ENCODE peak calls at places on chromosomes 13 and 19, in four cellular contexts. One of them, this sample, is unnamed. For H3K4me1, the result is how much of the 10 kb centered on the place peaks cover.

GRCh38 chr13:41978007-41978406 is 17.1 kb upstream of the VWA8 start:
- DNase-seq in naive thymus-derived CD4-positive, alpha-beta T cell: no peak
- DNase-seq in thyroid gland: no peak
- DNase-seq in Karpas-422: no peak
- DNase-seq in this sample: no peak

GRCh38 chr19:16034180-16034579 is 42.1 kb upstream of the TPM4 start:
- DNase-seq in Karpas-422: no peak
- DNase-seq in thyroid gland: no peak
- DNase-seq in naive thymus-derived CD4-positive, alpha-beta T cell: no peak
- DNase-seq in this sample: no peak

GRCh38 chr13:89520468-89520867 is 1827.0 kb upstream of the MIR17HG start:
- DNase-seq in Karpas-422: no peak
- DNase-seq in naive thymus-derived CD4-positive, alpha-beta T cell: no peak
- DNase-seq in thyroid gland: no peak
- DNase-seq in this sample: no peak

GRCh38 chr19:48735031-48735615 is 5.3 kb downstream of the RASIP1 start:
- DNase-seq in thyroid gland: peak
- DNase-seq in Karpas-422: no peak
- DNase-seq in naive thymus-derived CD4-positive, alpha-beta T cell: no peak
- DNase-seq in this sample: no peak

GRCh38 chr13:106344318-106344717 is 191.1 kb downstream of the EFNB2 start:
- DNase-seq in Karpas-422: no peak
- DNase-seq in thyroid gland: no peak
- DNase-seq in naive thymus-derived CD4-positive, alpha-beta T cell: no peak
- DNase-seq in this sample: no peak

GRCh38 chr13:97849305-97849704 is 104.2 kb upstream of the IPO5 start:
- DNase-seq in thyroid gland: no peak
- DNase-seq in Karpas-422: peak
- DNase-seq in naive thymus-derived CD4-positive, alpha-beta T cell: no peak
- DNase-seq in this sample: peak

GRCh38 chr19:30212574-30212973 is 159.6 kb upstream of the ZNF536 start:
- DNase-seq in Karpas-422: no peak
- DNase-seq in thyroid gland: no peak
- DNase-seq in naive thymus-derived CD4-positive, alpha-beta T cell: no peak
- DNase-seq in this sample: no peak

GRCh38 chr13:44304433-44304725 is 69.2 kb upstream of the SERP2 start:
- DNase-seq in thyroid gland: no peak
- DNase-seq in Karpas-422: no peak
- DNase-seq in naive thymus-derived CD4-positive, alpha-beta T cell: no peak
- DNase-seq in this sample: no peak

GRCh38 chr13:48576448-48576993 is 43.6 kb upstream of the RCBTB2 start:
- DNase-seq in naive thymus-derived CD4-positive, alpha-beta T cell: no peak
- DNase-seq in thyroid gland: no peak
- DNase-seq in Karpas-422: no peak
- DNase-seq in this sample: no peak

GRCh38 chr19:15154002-15154612 is 46.7 kb downstream of the NOTCH3 start:
- DNase-seq in thyroid gland: no peak
- DNase-seq in Karpas-422: peak
- DNase-seq in naive thymus-derived CD4-positive, alpha-beta T cell: no peak
- DNase-seq in this sample: peak

GRCh38 chr19:50008532-50008931 is 16.6 kb downstream of the VRK3 start:
- DNase-seq in thyroid gland: no peak
- DNase-seq in Karpas-422: peak
- DNase-seq in naive thymus-derived CD4-positive, alpha-beta T cell: no peak
- DNase-seq in this sample: no peak

GRCh38 chr19:33055718-33056117 is 9.0 kb downstream of the RHPN2 start:
- DNase-seq in Karpas-422: no peak
- DNase-seq in naive thymus-derived CD4-positive, alpha-beta T cell: no peak
- DNase-seq in thyroid gland: no peak
- DNase-seq in this sample: no peak

GRCh38 chr13:105979586-105979985 is 555.9 kb downstream of the EFNB2 start:
- DNase-seq in Karpas-422: no peak
- DNase-seq in naive thymus-derived CD4-positive, alpha-beta T cell: no peak
- DNase-seq in thyroid gland: peak
- DNase-seq in this sample: no peak

GRCh38 chr19:45021971-45022370 is 16.9 kb upstream of the CLASRP start:
- DNase-seq in naive thymus-derived CD4-positive, alpha-beta T cell: no peak
- DNase-seq in thyroid gland: no peak
- DNase-seq in Karpas-422: no peak
- DNase-seq in this sample: no peak

GRCh38 chr19:50835103-50835784 is 1.9 kb upstream of the KLK15 start:
- DNase-seq in Karpas-422: no peak
- DNase-seq in naive thymus-derived CD4-positive, alpha-beta T cell: no peak
- DNase-seq in thyroid gland: peak
- DNase-seq in this sample: no peak

GRCh38 chr13:54676526-54677113 is 1648.0 kb downstream of the OLFM4 start:
- DNase-seq in Karpas-422: no peak
- DNase-seq in thyroid gland: no peak
- DNase-seq in naive thymus-derived CD4-positive, alpha-beta T cell: no peak
- DNase-seq in this sample: no peak

GRCh38 chr19:45791744-45792481 is 732 bp downstream of the DMWD start:
- DNase-seq in thyroid gland: no peak
- DNase-seq in naive thymus-derived CD4-positive, alpha-beta T cell: no peak
- DNase-seq in Karpas-422: peak
- DNase-seq in this sample: no peak

GRCh38 chr19:7506385-7507328 is 9.2 kb upstream of the ZNF358 start:
- DNase-seq in thyroid gland: peak
- DNase-seq in naive thymus-derived CD4-positive, alpha-beta T cell: no peak
- DNase-seq in Karpas-422: peak
- DNase-seq in this sample: no peak

GRCh38 chr19:48487944-48488343 is 18.8 kb downstream of the CYTH2 start:
- DNase-seq in thyroid gland: peak
- DNase-seq in Karpas-422: no peak
- DNase-seq in naive thymus-derived CD4-positive, alpha-beta T cell: no peak
- DNase-seq in this sample: no peak

GRCh38 chr13:25167349-25167748 is 4.7 kb downstream of the AMER2 start:
- DNase-seq in thyroid gland: no peak
- DNase-seq in naive thymus-derived CD4-positive, alpha-beta T cell: no peak
- DNase-seq in Karpas-422: no peak
- DNase-seq in this sample: no peak

GRCh38 chr19:55165952-55166529 is 372 bp downstream of the DNAAF3 start:
- DNase-seq in thyroid gland: peak
- DNase-seq in Karpas-422: peak
- DNase-seq in naive thymus-derived CD4-positive, alpha-beta T cell: peak
- DNase-seq in this sample: peak

GRCh38 chr13:44904982-44905381 is 84.3 kb downstream of the NUFIP1 start:
- DNase-seq in Karpas-422: no peak
- DNase-seq in naive thymus-derived CD4-positive, alpha-beta T cell: no peak
- DNase-seq in thyroid gland: no peak
- DNase-seq in this sample: no peak

GRCh38 chr19:51919606-51920005 is 7.7 kb upstream of the ZNF613 start:
- DNase-seq in Karpas-422: no peak
- DNase-seq in thyroid gland: no peak
- DNase-seq in naive thymus-derived CD4-positive, alpha-beta T cell: no peak
- DNase-seq in this sample: no peak

GRCh38 chr13:33150146-33150545 is 133.9 kb downstream of the KL start:
- DNase-seq in thyroid gland: no peak
- DNase-seq in naive thymus-derived CD4-positive, alpha-beta T cell: no peak
- DNase-seq in Karpas-422: no peak
- DNase-seq in this sample: no peak

GRCh38 chr13:104105418-104106355 is 1039.5 kb upstream of the SLC10A2 start:
- DNase-seq in Karpas-422: no peak
- DNase-seq in thyroid gland: no peak
- DNase-seq in naive thymus-derived CD4-positive, alpha-beta T cell: no peak
- DNase-seq in this sample: no peak

GRCh38 chr13:31545616-31546015 is 193.7 kb upstream of the RXFP2 start:
- DNase-seq in Karpas-422: no peak
- DNase-seq in thyroid gland: no peak
- DNase-seq in naive thymus-derived CD4-positive, alpha-beta T cell: no peak
- DNase-seq in this sample: no peak

GRCh38 chr13:39783051-39783450 is 127.6 kb downstream of the COG6 start:
- DNase-seq in thyroid gland: no peak
- DNase-seq in naive thymus-derived CD4-positive, alpha-beta T cell: no peak
- DNase-seq in Karpas-422: no peak
- DNase-seq in this sample: no peak

GRCh38 chr13:69556540-69557196 is 551.0 kb upstream of the ATXN8OS start:
- DNase-seq in Karpas-422: no peak
- DNase-seq in naive thymus-derived CD4-positive, alpha-beta T cell: no peak
- DNase-seq in thyroid gland: no peak
- DNase-seq in this sample: no peak

GRCh38 chr19:35828694-35829301 is 16.2 kb upstream of the PRODH2 start:
- DNase-seq in naive thymus-derived CD4-positive, alpha-beta T cell: peak
- DNase-seq in thyroid gland: peak
- DNase-seq in Karpas-422: peak
- DNase-seq in this sample: no peak

GRCh38 chr19:46885411-46885810 is 24.6 kb downstream of the ARHGAP35 start:
- DNase-seq in thyroid gland: no peak
- DNase-seq in naive thymus-derived CD4-positive, alpha-beta T cell: no peak
- DNase-seq in Karpas-422: no peak
- DNase-seq in this sample: no peak

GRCh38 chr13:79799466-79799865 is 318.5 kb downstream of the NDFIP2 start:
- DNase-seq in Karpas-422: no peak
- DNase-seq in naive thymus-derived CD4-positive, alpha-beta T cell: no peak
- DNase-seq in thyroid gland: no peak
- DNase-seq in this sample: no peak

GRCh38 chr19:49877879-49878743 is 609 bp downstream of the TBC1D17 start:
- DNase-seq in thyroid gland: peak
- DNase-seq in naive thymus-derived CD4-positive, alpha-beta T cell: peak
- DNase-seq in Karpas-422: peak
- DNase-seq in this sample: peak

GRCh38 chr19:28393574-28394336 is 819.2 kb downstream of the UQCRFS1 start:
- DNase-seq in naive thymus-derived CD4-positive, alpha-beta T cell: no peak
- DNase-seq in Karpas-422: no peak
- DNase-seq in thyroid gland: no peak
- DNase-seq in this sample: no peak

GRCh38 chr13:112721198-112722104 is 31.6 kb downstream of the ATP11A start:
- DNase-seq in thyroid gland: no peak
- DNase-seq in Karpas-422: no peak
- DNase-seq in naive thymus-derived CD4-positive, alpha-beta T cell: no peak
- DNase-seq in this sample: no peak
- H3K4me1 ChIP-seq in thyroid gland: half or more
- H3K4me1 ChIP-seq in Karpas-422: under half
- H3K4me1 ChIP-seq in naive thymus-derived CD4-positive, alpha-beta T cell: under half
- H3K4me1 ChIP-seq in this sample: under half

GRCh38 chr19:2578391-2578826 is 102.5 kb downstream of the GADD45B start:
- DNase-seq in naive thymus-derived CD4-positive, alpha-beta T cell: no peak
- DNase-seq in Karpas-422: no peak
- DNase-seq in thyroid gland: peak
- DNase-seq in this sample: no peak
- H3K4me3 ChIP-seq in naive thymus-derived CD4-positive, alpha-beta T cell: no peak
- H3K4me3 ChIP-seq in Karpas-422: no peak
- H3K4me3 ChIP-seq in thyroid gland: no peak
- H3K4me3 ChIP-seq in this sample: no peak

GRCh38 chr13:21328201-21328600 is 130.9 kb downstream of the ZDHHC20 start:
- DNase-seq in thyroid gland: no peak
- DNase-seq in naive thymus-derived CD4-positive, alpha-beta T cell: no peak
- DNase-seq in Karpas-422: no peak
- DNase-seq in this sample: no peak

GRCh38 chr13:21324793-21325192 is 134.3 kb downstream of the ZDHHC20 start:
- DNase-seq in Karpas-422: no peak
- DNase-seq in naive thymus-derived CD4-positive, alpha-beta T cell: no peak
- DNase-seq in thyroid gland: no peak
- DNase-seq in this sample: no peak

GRCh38 chr13:21330126-21330861 is 128.8 kb downstream of the ZDHHC20 start:
- DNase-seq in thyroid gland: no peak
- DNase-seq in Karpas-422: no peak
- DNase-seq in naive thymus-derived CD4-positive, alpha-beta T cell: no peak
- DNase-seq in this sample: no peak

GRCh38 chr13:21326155-21327030 is 132.7 kb downstream of the ZDHHC20 start:
- DNase-seq in thyroid gland: peak
- DNase-seq in naive thymus-derived CD4-positive, alpha-beta T cell: peak
- DNase-seq in Karpas-422: no peak
- DNase-seq in this sample: no peak

GRCh38 chr13:21328836-21329477 is 130.1 kb downstream of the ZDHHC20 start:
- DNase-seq in naive thymus-derived CD4-positive, alpha-beta T cell: no peak
- DNase-seq in thyroid gland: no peak
- DNase-seq in Karpas-422: no peak
- DNase-seq in this sample: no peak
- H3K27ac ChIP-seq in naive thymus-derived CD4-positive, alpha-beta T cell: no peak
- H3K27ac ChIP-seq in thyroid gland: no peak
- H3K27ac ChIP-seq in Karpas-422: no peak
- H3K27ac ChIP-seq in this sample: no peak

GRCh38 chr19:19171821-19172532 is 1.9 kb upstream of the MEF2B start:
- DNase-seq in naive thymus-derived CD4-positive, alpha-beta T cell: no peak
- DNase-seq in Karpas-422: peak
- DNase-seq in thyroid gland: no peak
- DNase-seq in this sample: no peak

GRCh38 chr19:19171110-19171672 is 1.1 kb upstream of the MEF2B start:
- DNase-seq in naive thymus-derived CD4-positive, alpha-beta T cell: no peak
- DNase-seq in thyroid gland: no peak
- DNase-seq in Karpas-422: peak
- DNase-seq in this sample: no peak

GRCh38 chr19:19167612-19168011 is 2.5 kb downstream of the MEF2B start:
- DNase-seq in Karpas-422: peak
- DNase-seq in thyroid gland: no peak
- DNase-seq in naive thymus-derived CD4-positive, alpha-beta T cell: no peak
- DNase-seq in this sample: no peak

GRCh38 chr19:19169236-19170052 is 619 bp downstream of the MEF2B start:
- DNase-seq in naive thymus-derived CD4-positive, alpha-beta T cell: no peak
- DNase-seq in thyroid gland: no peak
- DNase-seq in Karpas-422: peak
- DNase-seq in this sample: no peak

DNA sequence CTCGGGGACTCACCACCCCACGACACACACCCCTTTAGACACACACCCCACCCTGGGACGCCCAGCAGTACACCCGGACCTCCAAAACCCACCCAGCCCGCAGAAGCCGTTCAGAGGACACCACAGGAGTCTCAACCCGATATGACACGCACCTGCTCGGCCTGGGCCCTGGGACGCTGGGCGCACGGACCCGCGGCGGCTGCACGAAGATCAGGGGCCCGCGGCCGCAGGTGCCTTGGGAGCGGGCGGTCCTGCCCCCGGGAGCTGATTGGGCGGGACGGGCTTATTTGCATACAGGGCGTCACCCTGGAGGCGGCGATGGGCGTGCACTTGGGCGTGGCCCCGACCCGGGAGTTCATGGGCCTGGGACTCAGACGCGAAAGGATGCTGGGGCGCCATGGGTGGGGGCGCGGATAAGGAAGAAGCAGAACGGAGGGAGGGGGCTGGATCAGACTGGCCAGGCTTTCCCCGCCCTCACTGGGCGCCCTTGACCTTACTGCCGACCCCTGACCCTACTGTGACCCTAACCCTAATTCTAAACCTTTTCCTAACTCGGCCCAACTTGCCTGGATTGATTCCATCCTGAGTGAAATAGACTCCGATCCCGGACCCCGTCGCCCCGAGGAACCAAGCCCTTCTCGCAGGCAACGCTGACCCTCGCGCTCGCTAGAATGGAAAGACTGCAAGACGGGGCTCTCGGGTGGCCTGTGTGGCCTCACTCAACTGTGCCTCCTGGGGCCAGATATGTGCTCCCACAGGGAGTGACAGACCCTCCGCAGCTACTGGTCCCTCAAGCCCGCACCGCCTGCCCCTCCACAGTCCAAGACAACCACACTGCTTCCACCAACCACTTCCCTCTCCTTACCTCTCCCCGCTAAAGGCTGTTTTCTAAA is at the start of gene MEF2B:
- DNase-seq in Karpas-422: peak
- DNase-seq in thyroid gland: peak
- DNase-seq in naive thymus-derived CD4-positive, alpha-beta T cell: peak
- DNase-seq in this sample: peak
- H3K4me1 ChIP-seq in Karpas-422: half or more
- H3K4me1 ChIP-seq in thyroid gland: under half
- H3K4me1 ChIP-seq in naive thymus-derived CD4-positive, alpha-beta T cell: under half
- H3K4me1 ChIP-seq in this sample: under half

GRCh38 chr19:31930401-31930800 is 415.0 kb upstream of the ZNF507 start:
- DNase-seq in Karpas-422: no peak
- DNase-seq in naive thymus-derived CD4-positive, alpha-beta T cell: no peak
- DNase-seq in thyroid gland: no peak
- DNase-seq in this sample: no peak
- H3K4me3 ChIP-seq in Karpas-422: no peak
- H3K4me3 ChIP-seq in naive thymus-derived CD4-positive, alpha-beta T cell: no peak
- H3K4me3 ChIP-seq in thyroid gland: no peak
- H3K4me3 ChIP-seq in this sample: no peak

This sample was measured in CD4-positive, CD25-positive, alpha-beta regulatory T cell.